ENCODE peak calls at places on chromosomes 11 and 22, in seven cellular contexts. C is H9, F is HCT116, A is mammary epithelial cell, G is SK-N-SH, V is IMR-90, M is fibroblast of lung. O is an unnamed sample.

GRCh38 chr11:1302461-1303073 is 6.9 kb downstream of the TOLLIP start:
- DNase-seq in C (peak), F (no peak), A (no peak), G (peak), V (no peak), M (no peak), O (no peak)

GRCh38 chr11:43278302-43278956 is 33.4 kb upstream of the API5 start:
- DNase-seq in C (peak), F (peak), A (peak), G (peak), V (peak), M (peak), O (peak)

GRCh38 chr11:134616048-134616447 is 204.0 kb upstream of the B3GAT1 start:
- DNase-seq in C (no peak), F (no peak), A (no peak), G (no peak), V (no peak), M (no peak), O (no peak)

GRCh38 chr11:75635009-75635909 is 33.6 kb downstream of the MAP6 start:
- DNase-seq in C (no peak), F (no peak), A (no peak), G (no peak), V (peak), M (peak), O (no peak)

GRCh38 chr22:47445716-47446290 is 683.4 kb downstream of the TBC1D22A start:
- DNase-seq in C (no peak), F (no peak), A (no peak), G (no peak), V (no peak), M (no peak), O (no peak)

GRCh38 chr11:61760946-61761345 is 8.5 kb downstream of the MYRF start:
- DNase-seq in C (no peak), F (no peak), A (no peak), G (no peak), V (no peak), M (no peak), O (no peak)

GRCh38 chr22:42419328-42419881 is 12.8 kb downstream of the NFAM1 start:
- DNase-seq in C (no peak), F (no peak), A (no peak), G (no peak), V (no peak), M (no peak), O (no peak)

GRCh38 chr11:57614234-57614772 is 16.8 kb downstream of the SERPING1 start:
- DNase-seq in C (peak), F (no peak), A (no peak), G (no peak), V (no peak), M (no peak), O (no peak)

GRCh38 chr11:32002311-32002710 is 88.6 kb upstream of the RCN1 start:
- DNase-seq in C (no peak), F (no peak), A (no peak), G (no peak), V (no peak), M (no peak), O (no peak)

GRCh38 chr11:115873813-115874212 is 369.6 kb upstream of the CADM1 start:
- DNase-seq in C (no peak), F (no peak), A (no peak), G (no peak), V (no peak), M (no peak), O (peak)

GRCh38 chr11:69308531-69308930 is 14.6 kb downstream of the MYEOV start:
- DNase-seq in C (no peak), F (no peak), A (no peak), G (no peak), V (no peak), M (no peak), O (no peak)

GRCh38 chr11:69867076-69868002 is 48.1 kb upstream of the FGF3 start:
- DNase-seq in C (peak), F (no peak), A (no peak), G (peak), V (peak), M (peak), O (no peak)

GRCh38 chr11:103949781-103950180 is 86.7 kb upstream of the DDI1 start:
- DNase-seq in C (no peak), F (no peak), A (no peak), G (no peak), V (peak), M (no peak), O (no peak)

GRCh38 chr11:22471405-22471804 is 133.2 kb downstream of the SLC17A6 start:
- DNase-seq in C (no peak), F (no peak), A (no peak), G (no peak), V (no peak), M (no peak), O (no peak)

GRCh38 chr22:32204856-32205722 is at the start of gene RFPL2:
- DNase-seq in C (peak), F (peak), A (peak), G (peak), V (peak), M (peak), O (no peak)

GRCh38 chr11:76235233-76236091 is 29.2 kb upstream of the WNT11 start:
- DNase-seq in C (peak), F (peak), A (peak), G (peak), V (peak), M (peak), O (peak)

GRCh38 chr11:35246725-35247124 is 107.8 kb downstream of the CD44 start:
- DNase-seq in C (no peak), F (no peak), A (no peak), G (no peak), V (peak), M (peak), O (no peak)

GRCh38 chr22:19819911-19820879 is 34.5 kb downstream of the GNB1L start:
- DNase-seq in C (peak), F (no peak), A (no peak), G (peak), V (no peak), M (no peak), O (no peak)

GRCh38 chr11:127070808-127071207 is 70.2 kb upstream of the KIRREL3 start:
- DNase-seq in C (no peak), F (no peak), A (no peak), G (no peak), V (no peak), M (no peak), O (no peak)

GRCh38 chr22:23257889-23258825 is 77.8 kb downstream of the BCR start:
- DNase-seq in C (no peak), F (no peak), A (no peak), G (no peak), V (no peak), M (no peak), O (no peak)

GRCh38 chr11:73889019-73889418 is 12.2 kb downstream of the PAAF1 start:
- DNase-seq in C (no peak), F (no peak), A (peak), G (no peak), V (peak), M (peak), O (no peak)

GRCh38 chr11:79663012-79663411 is 222.2 kb upstream of the TENM4 start:
- DNase-seq in C (no peak), F (no peak), A (no peak), G (no peak), V (no peak), M (no peak), O (no peak)

GRCh38 chr11:27041141-27041869 is 690 bp downstream of the BBOX1 start:
- DNase-seq in C (no peak), F (no peak), A (no peak), G (no peak), V (no peak), M (no peak), O (no peak)

GRCh38 chr11:125193158-125193557 is 28.6 kb downstream of the PKNOX2 start:
- DNase-seq in C (no peak), F (no peak), A (no peak), G (no peak), V (no peak), M (no peak), O (peak)

GRCh38 chr11:57321388-57321995 is 3.3 kb downstream of the TNKS1BP1 start:
- DNase-seq in C (no peak), F (no peak), A (peak), G (no peak), V (no peak), M (no peak), O (no peak)

GRCh38 chr11:67199751-67200150 is 66.5 kb upstream of the GRK2 start:
- DNase-seq in C (no peak), F (no peak), A (no peak), G (no peak), V (no peak), M (no peak), O (no peak)

GRCh38 chr11:62501432-62501891 is 45.1 kb downstream of the AHNAK start:
- DNase-seq in C (no peak), F (no peak), A (no peak), G (no peak), V (peak), M (peak), O (no peak)

GRCh38 chr11:64971421-64972233 is at the start of gene MAJIN:
- DNase-seq in C (peak), F (no peak), A (no peak), G (no peak), V (peak), M (peak), O (no peak)

GRCh38 chr11:118229274-118229847 is 4.5 kb upstream of the JAML start:
- DNase-seq in C (no peak), F (no peak), A (no peak), G (no peak), V (no peak), M (peak), O (no peak)

GRCh38 chr11:41058138-41058537 is 401.3 kb downstream of the LRRC4C start:
- DNase-seq in C (no peak), F (no peak), A (no peak), G (no peak), V (no peak), M (no peak), O (no peak)

GRCh38 chr11:1936072-1936780 is 10.9 kb upstream of the MRPL23 start:
- DNase-seq in C (no peak), F (no peak), A (no peak), G (peak), V (no peak), M (no peak), O (no peak)

GRCh38 chr11:8719260-8720190 is 36.9 kb downstream of the RPL27A start:
- DNase-seq in C (no peak), F (peak), A (peak), G (no peak), V (peak), M (peak), O (no peak)

GRCh38 chr11:127110542-127110941 is 110.0 kb upstream of the KIRREL3 start:
- DNase-seq in C (no peak), F (no peak), A (no peak), G (no peak), V (no peak), M (no peak), O (no peak)

GRCh38 chr11:2729841-2730240 is 30.0 kb upstream of the KCNQ1OT1 start:
- DNase-seq in C (no peak), F (no peak), A (no peak), G (no peak), V (no peak), M (no peak), O (no peak)

GRCh38 chr11:108897071-108897481 is 232.2 kb downstream of the DDX10 start:
- DNase-seq in C (no peak), F (peak), A (no peak), G (no peak), V (peak), M (peak), O (no peak)

GRCh38 chr22:47452184-47452583 is 689.7 kb downstream of the TBC1D22A start:
- DNase-seq in C (no peak), F (peak), A (no peak), G (peak), V (no peak), M (no peak), O (peak)

GRCh38 chr11:102592634-102593581 is 32.2 kb downstream of the MMP20 start:
- DNase-seq in C (peak), F (peak), A (peak), G (peak), V (peak), M (peak), O (peak)

GRCh38 chr11:86699036-86699791 is 26.8 kb upstream of the ME3 start:
- DNase-seq in C (no peak), F (no peak), A (no peak), G (no peak), V (peak), M (peak), O (no peak)

DNA sequence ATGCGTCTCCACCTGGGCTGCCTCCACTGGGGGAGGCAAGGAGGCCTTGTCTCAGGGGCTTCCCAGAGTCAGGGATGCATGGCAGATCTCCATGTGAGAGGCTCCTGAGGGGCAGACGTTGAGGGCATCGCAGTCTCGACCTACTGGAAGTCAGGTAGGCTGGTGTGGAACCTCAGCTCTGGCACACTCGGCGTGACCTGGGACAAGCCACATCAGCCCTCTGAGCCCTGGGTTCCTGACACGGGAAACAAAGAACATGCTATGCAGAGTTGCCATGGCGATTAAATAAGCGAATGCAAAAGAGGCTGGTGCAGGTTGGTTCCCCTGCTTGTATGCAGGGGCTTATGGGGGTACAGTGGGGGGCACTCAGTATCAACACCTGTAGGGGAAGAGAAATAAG is 442.5 kb downstream of the MIAT start:
- DNase-seq in C (no peak), F (no peak), A (no peak), G (no peak), V (no peak), M (no peak), O (peak)
- H3K9ac ChIP-seq in C (no peak), F (no peak), A (no peak), G (no peak), V (no peak), M (no peak), O (no peak)

GRCh38 chr11:68212421-68213134 is 518 bp downstream of the KMT5B start:
- DNase-seq in C (peak), F (peak), A (peak), G (peak), V (peak), M (peak), O (peak)

GRCh38 chr11:68213135-68213515 is at the start of gene KMT5B:
- DNase-seq in C (no peak), F (peak), A (no peak), G (peak), V (peak), M (no peak), O (peak)

GRCh38 chr11:68215087-68215445 is 2.0 kb upstream of the KMT5B start:
- DNase-seq in C (peak), F (no peak), A (no peak), G (peak), V (no peak), M (no peak), O (peak)

GRCh38 chr11:68214173-68215086 is 1.3 kb upstream of the KMT5B start:
- DNase-seq in C (peak), F (no peak), A (no peak), G (peak), V (no peak), M (no peak), O (no peak)

DNA sequence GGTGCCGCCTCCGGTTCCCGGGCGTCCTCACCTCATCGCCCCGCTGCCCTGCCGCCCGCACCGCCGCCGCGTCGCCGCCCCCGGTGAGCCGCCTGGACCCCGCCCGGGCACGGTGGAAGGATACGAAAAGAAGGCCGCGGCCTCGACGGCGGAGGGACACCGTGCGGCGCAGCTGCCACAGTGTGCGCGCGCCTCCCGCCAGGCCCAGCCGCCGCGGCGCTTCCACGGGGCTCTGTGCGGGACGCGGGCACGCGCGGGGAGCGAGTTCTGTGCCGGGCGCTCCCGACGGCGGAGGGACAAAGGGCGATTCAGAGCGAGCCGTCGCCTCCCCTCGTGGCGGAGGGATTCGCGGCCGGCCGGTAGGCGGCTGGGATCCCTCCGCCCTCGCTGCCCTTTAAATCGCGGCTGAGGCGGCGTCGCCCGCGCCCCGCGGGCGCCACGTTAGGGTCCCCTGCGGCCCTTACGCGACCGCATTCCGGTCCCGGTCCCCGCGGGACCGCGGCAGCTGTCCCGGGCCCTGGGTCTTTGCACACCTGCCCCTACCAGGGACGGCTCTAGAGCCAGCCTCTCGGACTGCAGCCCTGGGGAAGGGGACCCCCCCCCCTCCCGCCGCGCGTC is 568 bp upstream of the KMT5B start:
- DNase-seq in C (peak), F (peak), A (peak), G (peak), V (peak), M (peak), O (peak)
- H2AFZ ChIP-seq in C (no peak), F (peak), A (peak), G (peak), V (peak), M (peak), O (peak)

GRCh38 chr22:46047226-46047625 is 70.3 kb upstream of the WNT7B start:
- DNase-seq in C (peak), F (no peak), A (no peak), G (no peak), V (no peak), M (no peak), O (no peak)
- H3K27ac ChIP-seq in C (no peak), F (no peak), A (no peak), G (no peak), V (no peak), M (no peak), O (no peak)

GRCh38 chr22:39611360-39611759 is 40.8 kb downstream of the CACNA1I start:
- DNase-seq in C (no peak), F (no peak), A (no peak), G (no peak), V (no peak), M (no peak), O (no peak)

GRCh38 chr22:39607093-39607492 is 36.5 kb downstream of the CACNA1I start:
- DNase-seq in C (no peak), F (no peak), A (no peak), G (no peak), V (no peak), M (no peak), O (no peak)

GRCh38 chr22:39612811-39613548 is 42.4 kb downstream of the CACNA1I start:
- DNase-seq in C (no peak), F (no peak), A (no peak), G (no peak), V (no peak), M (no peak), O (no peak)

GRCh38 chr22:39610766-39611165 is 40.2 kb downstream of the CACNA1I start:
- DNase-seq in C (no peak), F (no peak), A (no peak), G (no peak), V (no peak), M (no peak), O (no peak)

GRCh38 chr22:39610246-39610645 is 39.7 kb downstream of the CACNA1I start:
- DNase-seq in C (no peak), F (no peak), A (no peak), G (no peak), V (no peak), M (no peak), O (no peak)
- H3K9ac ChIP-seq in C (no peak), F (no peak), A (no peak), G (no peak), V (no peak), M (no peak), O (no peak)

DNA sequence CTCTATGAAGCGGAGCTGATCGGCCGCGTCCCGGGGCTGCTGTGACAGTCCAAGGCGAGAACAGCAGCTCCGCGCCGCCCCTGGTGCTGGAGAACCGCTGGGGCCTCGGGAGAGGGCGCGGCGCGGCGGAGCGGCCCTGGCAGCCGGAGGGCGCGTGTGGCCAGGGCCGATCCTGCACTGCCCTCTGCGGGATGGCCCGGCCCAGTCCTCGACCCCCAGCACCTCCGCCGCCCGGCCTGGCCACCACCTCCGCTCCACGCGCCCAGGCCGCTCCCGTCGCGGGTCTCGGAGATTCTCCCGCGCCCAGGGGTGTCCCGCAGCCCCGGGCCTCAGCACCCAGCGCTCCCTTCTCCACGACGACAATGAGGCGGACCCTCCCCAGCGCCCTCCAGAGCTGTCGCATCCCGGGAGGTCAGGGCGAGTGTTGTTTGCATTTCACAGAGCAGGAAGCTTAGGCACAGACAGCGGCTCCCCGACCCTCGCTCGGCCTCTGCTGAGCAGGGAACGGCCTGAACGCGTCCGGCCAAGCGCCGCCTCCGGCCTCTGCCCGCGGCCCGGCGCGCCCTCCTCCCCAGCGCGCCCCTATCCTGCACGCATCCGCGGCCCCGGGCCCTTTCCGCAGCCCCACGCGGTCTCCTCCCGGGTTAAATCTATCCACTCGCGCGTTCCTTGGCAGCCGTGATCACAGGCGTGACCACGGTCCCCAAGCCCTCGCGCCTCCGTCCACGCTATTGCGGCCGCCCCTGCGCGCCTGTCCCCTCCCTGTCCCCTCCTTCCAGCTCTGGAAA is 109.7 kb downstream of the WNT7B start:
- DNase-seq in C (peak), F (no peak), A (no peak), G (peak), V (no peak), M (no peak), O (no peak)
- H2AFZ ChIP-seq in C (no peak), F (no peak), A (peak), G (no peak), V (peak), M (no peak), O (no peak)